ENCODE peak calls at places on chromosomes 16 and 17, in eight cellular contexts. One of them, this sample, is unnamed.
A peak's percentile ranks its signal among the peaks of the same experiment; 100 is the strongest.

GRCh38 chr16:24525970-24526559 is 13.3 kb upstream of the RBBP6 start:
- DNase-seq in NB4: no peak
- DNase-seq in H54: no peak
- DNase-seq in GM12892: no peak
- DNase-seq in IMR-90: no peak
- DNase-seq in lower leg skin: no peak
- DNase-seq in uterus: peak; percentile 28
- DNase-seq in GM12891: no peak
- DNase-seq in this sample: peak; percentile 75

GRCh38 chr16:57628008-57628781 is at the start of gene ADGRG1:
- DNase-seq in NB4: peak; percentile 86
- DNase-seq in H54: peak; percentile 92
- DNase-seq in GM12892: no peak
- DNase-seq in IMR-90: peak; percentile 97
- DNase-seq in lower leg skin: peak; percentile 76
- DNase-seq in uterus: peak; percentile 78
- DNase-seq in GM12891: peak; percentile 46
- DNase-seq in this sample: peak; percentile 93

GRCh38 chr17:34616148-34616547 is 36.8 kb downstream of the TMEM132E start:
- DNase-seq in NB4: no peak
- DNase-seq in H54: no peak
- DNase-seq in GM12892: no peak
- DNase-seq in IMR-90: no peak
- DNase-seq in lower leg skin: no peak
- DNase-seq in uterus: peak; percentile 21
- DNase-seq in GM12891: no peak
- DNase-seq in this sample: no peak

GRCh38 chr16:4613636-4614570 is 785 bp downstream of the UBALD1 start:
- DNase-seq in NB4: peak; percentile 73
- DNase-seq in H54: peak; percentile 52
- DNase-seq in GM12892: peak; percentile 60
- DNase-seq in IMR-90: peak; percentile 48
- DNase-seq in lower leg skin: no peak
- DNase-seq in uterus: peak; percentile 39
- DNase-seq in GM12891: peak; percentile 62
- DNase-seq in this sample: no peak

GRCh38 chr16:4572715-4573114 is 16.6 kb downstream of the C16orf96 start:
- DNase-seq in NB4: peak; percentile 81
- DNase-seq in H54: no peak
- DNase-seq in GM12892: no peak
- DNase-seq in IMR-90: no peak
- DNase-seq in lower leg skin: no peak
- DNase-seq in uterus: peak; percentile 39
- DNase-seq in GM12891: no peak
- DNase-seq in this sample: peak; percentile 55

GRCh38 chr16:85573696-85574641 is 39.2 kb upstream of the GSE1 start:
- DNase-seq in NB4: no peak
- DNase-seq in H54: no peak
- DNase-seq in GM12892: no peak
- DNase-seq in IMR-90: peak; percentile 78
- DNase-seq in lower leg skin: no peak
- DNase-seq in uterus: peak; percentile 78
- DNase-seq in GM12891: no peak
- DNase-seq in this sample: peak; percentile 41

GRCh38 chr16:71927383-71927782 is 32.1 kb downstream of the IST1 start:
- DNase-seq in NB4: no peak
- DNase-seq in H54: peak; percentile 32
- DNase-seq in GM12892: no peak
- DNase-seq in IMR-90: peak; percentile 90
- DNase-seq in lower leg skin: peak; percentile 35
- DNase-seq in uterus: peak; percentile 52
- DNase-seq in GM12891: no peak
- DNase-seq in this sample: peak; percentile 78

GRCh38 chr16:72111653-72112451 is 18.2 kb downstream of the DHX38 start:
- DNase-seq in NB4: no peak
- DNase-seq in H54: no peak
- DNase-seq in GM12892: no peak
- DNase-seq in IMR-90: no peak
- DNase-seq in lower leg skin: no peak
- DNase-seq in uterus: no peak
- DNase-seq in GM12891: no peak
- DNase-seq in this sample: no peak

GRCh38 chr17:65332375-65332774 is 195.2 kb downstream of the RGS9 start:
- DNase-seq in NB4: no peak
- DNase-seq in H54: peak; percentile 40
- DNase-seq in GM12892: no peak
- DNase-seq in IMR-90: peak; percentile 66
- DNase-seq in lower leg skin: no peak
- DNase-seq in uterus: no peak
- DNase-seq in GM12891: no peak
- DNase-seq in this sample: no peak

GRCh38 chr16:84617631-84618427 is at the start of gene COTL1:
- DNase-seq in NB4: peak; percentile 98
- DNase-seq in H54: peak; percentile 87
- DNase-seq in GM12892: peak; percentile 92
- DNase-seq in IMR-90: peak; percentile 99
- DNase-seq in lower leg skin: peak; percentile 95
- DNase-seq in uterus: peak; percentile 98
- DNase-seq in GM12891: peak; percentile 88
- DNase-seq in this sample: peak; percentile 96

GRCh38 chr16:70767377-70768204 is 33.4 kb downstream of the VAC14 start:
- DNase-seq in NB4: peak; percentile 13
- DNase-seq in H54: no peak
- DNase-seq in GM12892: no peak
- DNase-seq in IMR-90: no peak
- DNase-seq in lower leg skin: no peak
- DNase-seq in uterus: no peak
- DNase-seq in GM12891: no peak
- DNase-seq in this sample: no peak

GRCh38 chr17:41965694-41966375 is 760 bp upstream of the CNP start:
- DNase-seq in NB4: no peak
- DNase-seq in H54: no peak
- DNase-seq in GM12892: peak; percentile 62
- DNase-seq in IMR-90: peak; percentile 38
- DNase-seq in lower leg skin: peak; percentile 80
- DNase-seq in uterus: peak; percentile 55
- DNase-seq in GM12891: no peak
- DNase-seq in this sample: peak; percentile 69

GRCh38 chr17:74737299-74738050 is 419 bp downstream of the RAB37 start:
- DNase-seq in NB4: peak; percentile 83
- DNase-seq in H54: no peak
- DNase-seq in GM12892: no peak
- DNase-seq in IMR-90: no peak
- DNase-seq in lower leg skin: no peak
- DNase-seq in uterus: no peak
- DNase-seq in GM12891: no peak
- DNase-seq in this sample: no peak

GRCh38 chr17:41393826-41394225 is 3.6 kb downstream of the KRT31 start:
- DNase-seq in NB4: no peak
- DNase-seq in H54: no peak
- DNase-seq in GM12892: no peak
- DNase-seq in IMR-90: no peak
- DNase-seq in lower leg skin: no peak
- DNase-seq in uterus: no peak
- DNase-seq in GM12891: no peak
- DNase-seq in this sample: no peak

GRCh38 chr16:8935989-8936388 is 27.7 kb downstream of the USP7 start:
- DNase-seq in NB4: peak; percentile 14
- DNase-seq in H54: no peak
- DNase-seq in GM12892: no peak
- DNase-seq in IMR-90: no peak
- DNase-seq in lower leg skin: no peak
- DNase-seq in uterus: no peak
- DNase-seq in GM12891: no peak
- DNase-seq in this sample: no peak

GRCh38 chr17:37082985-37083384 is 134.2 kb downstream of the AATF start:
- DNase-seq in NB4: no peak
- DNase-seq in H54: no peak
- DNase-seq in GM12892: no peak
- DNase-seq in IMR-90: no peak
- DNase-seq in lower leg skin: no peak
- DNase-seq in uterus: no peak
- DNase-seq in GM12891: no peak
- DNase-seq in this sample: no peak

GRCh38 chr17:14103821-14104220 is 34.5 kb downstream of the COX10 start:
- DNase-seq in NB4: no peak
- DNase-seq in H54: no peak
- DNase-seq in GM12892: no peak
- DNase-seq in IMR-90: no peak
- DNase-seq in lower leg skin: no peak
- DNase-seq in uterus: no peak
- DNase-seq in GM12891: no peak
- DNase-seq in this sample: no peak

GRCh38 chr16:66030036-66030435 is 336.5 kb upstream of the CDH5 start:
- DNase-seq in NB4: no peak
- DNase-seq in H54: no peak
- DNase-seq in GM12892: no peak
- DNase-seq in IMR-90: peak; percentile 85
- DNase-seq in lower leg skin: no peak
- DNase-seq in uterus: no peak
- DNase-seq in GM12891: no peak
- DNase-seq in this sample: no peak

DNA sequence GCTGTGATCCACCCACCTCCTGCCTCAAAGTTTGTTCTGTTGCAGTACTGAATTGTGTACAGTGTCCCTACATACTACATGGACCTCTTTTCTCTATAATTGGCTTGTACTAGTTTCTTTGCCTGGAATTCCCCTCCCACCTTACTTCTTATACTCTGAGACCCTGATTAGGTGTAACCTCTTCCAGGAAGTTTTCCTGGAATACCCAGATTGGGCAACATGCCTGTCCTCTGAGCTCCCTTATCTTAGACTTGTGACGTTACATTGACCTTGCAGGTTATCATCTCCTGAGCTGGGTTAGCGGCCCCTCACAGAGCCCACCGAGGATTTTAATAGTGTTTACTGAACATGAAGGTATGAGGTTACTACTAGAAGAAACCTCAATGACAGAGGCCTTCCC is 237.0 kb downstream of the ZNF423 start:
- DNase-seq in NB4: no peak
- DNase-seq in H54: no peak
- DNase-seq in GM12892: no peak
- DNase-seq in IMR-90: no peak
- DNase-seq in lower leg skin: no peak
- DNase-seq in uterus: no peak
- DNase-seq in GM12891: no peak
- DNase-seq in this sample: peak; percentile 3
- TF ChIP-seq POLR2A in NB4: no peak
- TF ChIP-seq POLR2A in H54: no peak
- TF ChIP-seq POLR2A in GM12892: no peak
- TF ChIP-seq POLR2A in IMR-90: no peak
- TF ChIP-seq POLR2A in lower leg skin: no peak
- TF ChIP-seq POLR2A in uterus: no peak
- TF ChIP-seq POLR2A in GM12891: no peak
- TF ChIP-seq POLR2A in this sample: no peak

GRCh38 chr17:48542114-48542955 is 2.6 kb downstream of the HOXB2 start:
- DNase-seq in NB4: no peak
- DNase-seq in H54: no peak
- DNase-seq in GM12892: no peak
- DNase-seq in IMR-90: peak; percentile 34
- DNase-seq in lower leg skin: no peak
- DNase-seq in uterus: no peak
- DNase-seq in GM12891: no peak
- DNase-seq in this sample: no peak
- TF ChIP-seq POLR2A in NB4: no peak
- TF ChIP-seq POLR2A in H54: no peak
- TF ChIP-seq POLR2A in GM12892: no peak
- TF ChIP-seq POLR2A in IMR-90: no peak
- TF ChIP-seq POLR2A in lower leg skin: no peak
- TF ChIP-seq POLR2A in uterus: no peak
- TF ChIP-seq POLR2A in GM12891: no peak
- TF ChIP-seq POLR2A in this sample: no peak

DNA sequence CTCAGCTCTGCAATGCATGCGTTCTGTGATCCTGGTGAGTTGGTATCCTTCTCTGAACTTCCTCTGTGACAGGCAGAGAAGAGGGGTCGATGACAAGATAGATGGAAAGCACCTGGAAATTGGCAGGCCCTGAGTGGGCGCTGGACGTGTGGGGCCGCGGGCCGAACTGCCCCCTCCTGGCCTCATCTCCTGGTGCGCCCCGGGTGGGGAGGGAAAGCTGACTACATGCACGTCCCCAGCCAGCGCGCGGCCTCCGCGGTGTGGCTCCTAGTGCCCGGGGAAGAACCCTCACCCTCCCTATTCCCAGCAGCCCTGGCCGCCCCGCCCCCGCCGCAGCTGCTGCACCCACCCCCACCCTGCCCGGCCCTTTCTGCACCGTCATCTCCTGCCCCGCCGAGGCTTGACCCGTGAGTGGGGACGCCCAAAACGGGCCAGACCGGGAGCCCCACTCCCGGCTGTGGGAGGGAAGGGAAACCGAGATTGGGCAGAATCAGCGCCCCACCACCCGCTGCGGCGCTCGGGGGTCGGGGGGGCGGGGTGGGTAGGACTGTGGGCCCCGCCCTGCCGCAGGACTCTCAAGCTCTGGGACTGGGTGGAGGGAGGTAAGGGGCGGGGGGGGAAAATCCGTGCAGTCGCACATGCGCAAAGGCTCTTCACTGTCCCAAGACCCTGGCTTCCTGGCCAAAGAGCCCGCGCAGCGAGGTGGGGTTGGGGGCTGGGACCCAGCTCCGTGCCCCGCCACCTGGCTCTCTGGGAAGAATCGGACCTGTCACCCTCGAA is at the start of gene NOL3:
- DNase-seq in NB4: peak; percentile 71
- DNase-seq in H54: peak; percentile 90
- DNase-seq in GM12892: peak; percentile 74
- DNase-seq in IMR-90: peak; percentile 76
- DNase-seq in lower leg skin: peak; percentile 74
- DNase-seq in uterus: peak; percentile 80
- DNase-seq in GM12891: no peak
- DNase-seq in this sample: peak; percentile 91
- TF ChIP-seq POLR2A in NB4: peak; percentile 22
- TF ChIP-seq POLR2A in H54: peak; percentile 79
- TF ChIP-seq POLR2A in GM12892: peak; percentile 30
- TF ChIP-seq POLR2A in IMR-90: peak; percentile 45
- TF ChIP-seq POLR2A in lower leg skin: no peak
- TF ChIP-seq POLR2A in uterus: peak; percentile 43
- TF ChIP-seq POLR2A in GM12891: no peak
- TF ChIP-seq POLR2A in this sample: peak; percentile 76

DNA sequence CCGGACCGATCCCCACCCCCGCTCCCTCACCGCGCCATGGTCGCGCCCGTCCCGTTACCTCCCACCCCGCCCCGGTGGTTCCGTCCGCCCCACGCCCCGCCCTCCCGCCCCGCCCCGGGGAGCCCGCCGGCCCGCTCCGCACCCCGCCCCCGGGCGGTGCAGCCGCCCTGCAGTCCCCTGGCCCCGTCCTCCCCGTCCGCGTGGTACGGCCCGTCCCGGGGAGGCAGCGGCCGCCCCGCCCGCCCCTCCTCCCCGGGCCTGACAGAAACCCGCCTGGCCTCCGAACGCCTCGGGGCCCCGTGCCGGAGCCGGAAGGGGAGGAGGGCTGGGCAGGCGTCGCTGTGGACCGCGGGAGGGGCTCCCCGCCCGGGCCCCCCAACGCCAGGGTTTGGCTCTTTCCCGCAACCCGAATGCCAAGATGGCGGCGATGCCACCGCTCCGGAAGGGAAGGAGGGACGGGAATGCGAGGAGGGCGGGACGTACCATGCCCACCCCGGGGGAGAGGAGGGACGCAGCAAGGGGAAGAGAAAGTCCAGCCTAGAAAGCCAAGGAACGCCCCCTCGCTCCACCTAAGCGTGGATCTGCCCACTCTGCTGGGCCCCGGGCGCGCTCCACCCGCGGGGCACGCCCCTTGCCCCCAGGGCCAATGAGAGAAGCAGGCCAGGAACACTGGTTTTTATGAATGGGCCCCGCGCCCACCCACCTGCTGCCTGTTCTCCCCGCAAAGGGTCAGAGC is at the start of gene PIP4K2B:
- DNase-seq in NB4: peak; percentile 99
- DNase-seq in H54: peak; percentile 96
- DNase-seq in GM12892: peak; percentile 95
- DNase-seq in IMR-90: peak; percentile 98
- DNase-seq in lower leg skin: peak; percentile 92
- DNase-seq in uterus: peak; percentile 96
- DNase-seq in GM12891: peak; percentile 93
- DNase-seq in this sample: peak; percentile 98
- TF ChIP-seq POLR2A in NB4: peak; percentile 38
- TF ChIP-seq POLR2A in H54: peak; percentile 57
- TF ChIP-seq POLR2A in GM12892: peak; percentile 71
- TF ChIP-seq POLR2A in IMR-90: peak; percentile 84
- TF ChIP-seq POLR2A in lower leg skin: no peak
- TF ChIP-seq POLR2A in uterus: no peak
- TF ChIP-seq POLR2A in GM12891: peak; percentile 80
- TF ChIP-seq POLR2A in this sample: peak; percentile 30

This sample was measured in adrenal gland.